ENCODE peak calls at places on chromosomes 11 and 22, in six cellular contexts. One of them, this sample, is unnamed.

GRCh38 chr11:78179459-78180071 is 8.9 kb downstream of the KCTD21 start:
- DNase-seq in lung: no peak
- DNase-seq in A549: peak; percentile 21
- DNase-seq in colonic mucosa: no peak
- DNase-seq in transverse colon: no peak
- DNase-seq in fibroblast of pulmonary artery: no peak
- DNase-seq in this sample: no peak

GRCh38 chr22:30422481-30423295 is 2.9 kb upstream of the MTFP1 start:
- DNase-seq in lung: peak; percentile 73
- DNase-seq in A549: peak; percentile 75
- DNase-seq in colonic mucosa: peak; percentile 81
- DNase-seq in transverse colon: peak; percentile 78
- DNase-seq in fibroblast of pulmonary artery: peak; percentile 91
- DNase-seq in this sample: no peak

GRCh38 chr11:116202922-116203321 is 569.9 kb downstream of the BUD13 start:
- DNase-seq in lung: no peak
- DNase-seq in A549: no peak
- DNase-seq in colonic mucosa: no peak
- DNase-seq in transverse colon: no peak
- DNase-seq in fibroblast of pulmonary artery: no peak
- DNase-seq in this sample: no peak

GRCh38 chr11:90220391-90220790 is 2.5 kb downstream of the CHORDC1 start:
- DNase-seq in lung: no peak
- DNase-seq in A549: peak; percentile 7
- DNase-seq in colonic mucosa: no peak
- DNase-seq in transverse colon: no peak
- DNase-seq in fibroblast of pulmonary artery: peak; percentile 69
- DNase-seq in this sample: no peak

GRCh38 chr22:27086728-27087450 is 429.5 kb downstream of the MIAT start:
- DNase-seq in lung: no peak
- DNase-seq in A549: no peak
- DNase-seq in colonic mucosa: no peak
- DNase-seq in transverse colon: no peak
- DNase-seq in fibroblast of pulmonary artery: no peak
- DNase-seq in this sample: no peak

GRCh38 chr11:119505861-119506260 is 82.9 kb upstream of the THY1 start:
- DNase-seq in lung: no peak
- DNase-seq in A549: no peak
- DNase-seq in colonic mucosa: no peak
- DNase-seq in transverse colon: no peak
- DNase-seq in fibroblast of pulmonary artery: no peak
- DNase-seq in this sample: no peak

GRCh38 chr11:26947904-26948639 is 45.8 kb upstream of the FIBIN start:
- DNase-seq in lung: no peak
- DNase-seq in A549: no peak
- DNase-seq in colonic mucosa: no peak
- DNase-seq in transverse colon: no peak
- DNase-seq in fibroblast of pulmonary artery: no peak
- DNase-seq in this sample: no peak

GRCh38 chr11:61361237-61361636 is 445 bp downstream of the CYB561A3 start:
- DNase-seq in lung: no peak
- DNase-seq in A549: no peak
- DNase-seq in colonic mucosa: no peak
- DNase-seq in transverse colon: no peak
- DNase-seq in fibroblast of pulmonary artery: no peak
- DNase-seq in this sample: no peak

GRCh38 chr11:67592880-67593624 is 9.4 kb downstream of the GSTP1 start:
- DNase-seq in lung: no peak
- DNase-seq in A549: no peak
- DNase-seq in colonic mucosa: no peak
- DNase-seq in transverse colon: no peak
- DNase-seq in fibroblast of pulmonary artery: no peak
- DNase-seq in this sample: no peak

GRCh38 chr11:120023120-120023519 is 114.8 kb downstream of the TRIM29 start:
- DNase-seq in lung: no peak
- DNase-seq in A549: no peak
- DNase-seq in colonic mucosa: no peak
- DNase-seq in transverse colon: no peak
- DNase-seq in fibroblast of pulmonary artery: no peak
- DNase-seq in this sample: no peak

GRCh38 chr11:32615422-32615821 is 31.8 kb downstream of the EIF3M start:
- DNase-seq in lung: no peak
- DNase-seq in A549: no peak
- DNase-seq in colonic mucosa: no peak
- DNase-seq in transverse colon: no peak
- DNase-seq in fibroblast of pulmonary artery: peak; percentile 72
- DNase-seq in this sample: no peak

GRCh38 chr11:64810891-64811272 is 531 bp upstream of the MEN1 start:
- DNase-seq in lung: no peak
- DNase-seq in A549: no peak
- DNase-seq in colonic mucosa: peak; percentile 42
- DNase-seq in transverse colon: peak; percentile 31
- DNase-seq in fibroblast of pulmonary artery: no peak
- DNase-seq in this sample: no peak

GRCh38 chr11:22431074-22431473 is 92.9 kb downstream of the SLC17A6 start:
- DNase-seq in lung: no peak
- DNase-seq in A549: no peak
- DNase-seq in colonic mucosa: no peak
- DNase-seq in transverse colon: no peak
- DNase-seq in fibroblast of pulmonary artery: no peak
- DNase-seq in this sample: no peak

GRCh38 chr22:38069372-38070249 is 12.4 kb downstream of the PICK1 start:
- DNase-seq in lung: no peak
- DNase-seq in A549: no peak
- DNase-seq in colonic mucosa: peak; percentile 29
- DNase-seq in transverse colon: peak; percentile 29
- DNase-seq in fibroblast of pulmonary artery: peak; percentile 31
- DNase-seq in this sample: no peak

GRCh38 chr11:47538741-47539575 is 14.0 kb downstream of the CELF1 start:
- DNase-seq in lung: no peak
- DNase-seq in A549: no peak
- DNase-seq in colonic mucosa: no peak
- DNase-seq in transverse colon: no peak
- DNase-seq in fibroblast of pulmonary artery: peak; percentile 33
- DNase-seq in this sample: no peak

GRCh38 chr11:7547687-7548086 is 33.9 kb downstream of the PPFIBP2 start:
- DNase-seq in lung: no peak
- DNase-seq in A549: no peak
- DNase-seq in colonic mucosa: no peak
- DNase-seq in transverse colon: no peak
- DNase-seq in fibroblast of pulmonary artery: no peak
- DNase-seq in this sample: no peak

GRCh38 chr22:39278040-39278439 is 33.3 kb upstream of the PDGFB start:
- DNase-seq in lung: no peak
- DNase-seq in A549: no peak
- DNase-seq in colonic mucosa: no peak
- DNase-seq in transverse colon: no peak
- DNase-seq in fibroblast of pulmonary artery: peak; percentile 45
- DNase-seq in this sample: no peak

GRCh38 chr11:19196458-19196857 is 5.3 kb downstream of the CSRP3 start:
- DNase-seq in lung: no peak
- DNase-seq in A549: no peak
- DNase-seq in colonic mucosa: no peak
- DNase-seq in transverse colon: peak; percentile 53
- DNase-seq in fibroblast of pulmonary artery: no peak
- DNase-seq in this sample: no peak

GRCh38 chr11:6413791-6414231 is 5.1 kb downstream of the APBB1 start:
- DNase-seq in lung: no peak
- DNase-seq in A549: no peak
- DNase-seq in colonic mucosa: no peak
- DNase-seq in transverse colon: no peak
- DNase-seq in fibroblast of pulmonary artery: no peak
- DNase-seq in this sample: no peak

GRCh38 chr22:42581762-42582716 is 28.3 kb downstream of the SERHL2 start:
- DNase-seq in lung: peak; percentile 81
- DNase-seq in A549: peak; percentile 51
- DNase-seq in colonic mucosa: peak; percentile 84
- DNase-seq in transverse colon: peak; percentile 81
- DNase-seq in fibroblast of pulmonary artery: peak; percentile 74
- DNase-seq in this sample: no peak

GRCh38 chr11:123431619-123432018 is 1.6 kb downstream of the GRAMD1B start:
- DNase-seq in lung: no peak
- DNase-seq in A549: peak; percentile 8
- DNase-seq in colonic mucosa: no peak
- DNase-seq in transverse colon: no peak
- DNase-seq in fibroblast of pulmonary artery: no peak
- DNase-seq in this sample: no peak
- H3K4me3 ChIP-seq in lung: no peak overlapping the region
- H3K4me3 ChIP-seq in A549: peak overlapping the region; percentile 93
- H3K4me3 ChIP-seq in colonic mucosa: peak overlapping the region; percentile 62
- H3K4me3 ChIP-seq in transverse colon: no peak overlapping the region
- H3K4me3 ChIP-seq in fibroblast of pulmonary artery: peak overlapping the region; percentile 77
- H3K4me3 ChIP-seq in this sample: no peak overlapping the region

DNA sequence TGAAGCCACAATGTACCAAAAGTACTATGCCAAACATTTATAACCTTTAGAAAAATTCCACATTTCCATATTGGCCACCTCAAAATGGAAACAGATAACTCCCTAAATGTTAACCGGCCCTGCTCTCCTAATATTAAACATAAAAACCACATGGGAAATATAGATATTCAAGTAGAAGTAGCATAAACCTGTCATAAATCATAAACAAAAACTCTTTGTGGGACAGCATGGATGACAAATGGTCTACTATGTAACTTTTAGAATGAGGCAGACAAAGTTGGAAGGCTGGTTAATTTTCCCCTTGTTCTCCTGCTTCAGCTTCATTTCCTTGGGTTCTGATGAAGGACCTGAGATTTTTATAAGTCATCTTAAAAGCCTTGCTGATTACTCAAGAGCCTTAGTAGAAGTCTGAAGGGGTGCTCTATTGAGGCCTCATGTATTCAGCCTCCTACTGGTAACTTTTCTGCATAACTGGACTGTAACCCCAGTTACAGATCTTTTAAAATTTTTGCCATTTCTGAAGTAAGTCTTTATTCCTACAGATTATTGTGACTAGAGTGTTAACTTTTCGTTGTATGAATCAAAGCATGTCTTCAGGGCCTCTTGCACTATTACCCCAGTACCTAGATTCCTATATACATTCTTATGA is 116.4 kb downstream of the STIM1 start:
- DNase-seq in lung: no peak
- DNase-seq in A549: no peak
- DNase-seq in colonic mucosa: no peak
- DNase-seq in transverse colon: no peak
- DNase-seq in fibroblast of pulmonary artery: no peak
- DNase-seq in this sample: no peak
- TF ChIP-seq CTCF in lung: no peak
- TF ChIP-seq CTCF in A549: no peak
- TF ChIP-seq CTCF in colonic mucosa: no peak
- TF ChIP-seq CTCF in transverse colon: no peak
- TF ChIP-seq CTCF in fibroblast of pulmonary artery: peak; percentile 16
- TF ChIP-seq CTCF in this sample: no peak

DNA sequence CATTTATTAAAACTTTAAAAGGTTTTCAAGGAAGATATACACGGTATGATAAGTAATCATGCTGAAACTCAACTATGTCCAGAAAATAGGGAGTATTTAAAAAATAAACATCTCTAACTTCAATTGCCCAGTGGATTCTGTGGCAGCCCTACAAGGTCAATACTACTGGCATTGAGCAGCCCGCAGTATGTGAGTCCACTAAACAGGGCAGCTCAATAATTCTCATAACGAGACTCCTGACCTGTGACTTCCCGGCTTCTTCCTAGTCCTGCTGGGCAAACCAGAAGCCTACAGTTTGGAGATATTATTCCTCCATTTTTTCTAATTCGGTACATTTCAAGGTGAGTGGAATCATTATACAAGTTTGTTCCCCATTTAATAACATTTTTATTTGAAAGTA is 580.5 kb upstream of the CCDC90B start:
- DNase-seq in lung: no peak
- DNase-seq in A549: no peak
- DNase-seq in colonic mucosa: no peak
- DNase-seq in transverse colon: no peak
- DNase-seq in fibroblast of pulmonary artery: no peak
- DNase-seq in this sample: no peak
- H3K4me3 ChIP-seq in lung: no peak overlapping the region
- H3K4me3 ChIP-seq in A549: no peak overlapping the region
- H3K4me3 ChIP-seq in colonic mucosa: no peak overlapping the region
- H3K4me3 ChIP-seq in transverse colon: no peak overlapping the region
- H3K4me3 ChIP-seq in fibroblast of pulmonary artery: no peak overlapping the region
- H3K4me3 ChIP-seq in this sample: no peak overlapping the region

DNA sequence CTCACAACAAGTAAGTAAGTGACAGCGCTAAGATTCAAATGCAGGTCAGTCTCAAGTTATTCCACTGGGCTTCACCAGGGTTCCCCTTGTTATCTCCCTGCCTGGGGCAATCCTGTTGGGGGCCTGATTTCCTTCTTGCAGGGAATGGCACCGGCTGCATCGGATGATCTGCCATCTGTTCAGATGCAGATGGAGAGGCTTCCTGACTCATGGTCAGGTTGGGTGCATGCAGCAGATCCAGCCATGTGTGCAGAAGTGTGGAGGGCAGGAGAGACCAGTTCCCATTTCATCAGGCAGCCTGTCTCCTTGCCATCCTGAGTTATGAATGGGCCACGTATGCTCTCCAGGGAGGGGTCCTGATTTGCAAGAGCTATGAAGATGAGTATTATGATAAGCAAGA is 161.2 kb upstream of the PLET1 start:
- DNase-seq in lung: no peak
- DNase-seq in A549: no peak
- DNase-seq in colonic mucosa: no peak
- DNase-seq in transverse colon: no peak
- DNase-seq in fibroblast of pulmonary artery: no peak
- DNase-seq in this sample: no peak
- TF ChIP-seq CTCF in lung: no peak
- TF ChIP-seq CTCF in A549: no peak
- TF ChIP-seq CTCF in colonic mucosa: no peak
- TF ChIP-seq CTCF in transverse colon: no peak
- TF ChIP-seq CTCF in fibroblast of pulmonary artery: no peak
- TF ChIP-seq CTCF in this sample: no peak